ENCODE peak calls at places on chromosome 9, in five cellular contexts. One of them, this sample, is unnamed.

GRCh38 chr9:37575921-37576721 is at the start of gene FBXO10:
- DNase-seq in A172: peak; percentile 16
- DNase-seq in NCI-H1048: no peak
- DNase-seq in NCI-H2029: peak; percentile 55
- DNase-seq in amygdala: peak; percentile 65
- DNase-seq in this sample: peak; percentile 37

GRCh38 chr9:98943682-98944129 is at the start of gene COL15A1:
- DNase-seq in A172: no peak
- DNase-seq in NCI-H1048: no peak
- DNase-seq in NCI-H2029: no peak
- DNase-seq in amygdala: no peak
- DNase-seq in this sample: no peak

GRCh38 chr9:128296340-128297220 is 20.5 kb downstream of the SWI5 start:
- DNase-seq in A172: no peak
- DNase-seq in NCI-H1048: no peak
- DNase-seq in NCI-H2029: no peak
- DNase-seq in amygdala: no peak
- DNase-seq in this sample: no peak

GRCh38 chr9:34589656-34590375 is at the start of gene CNTFR:
- DNase-seq in A172: no peak
- DNase-seq in NCI-H1048: no peak
- DNase-seq in NCI-H2029: peak; percentile 42
- DNase-seq in amygdala: peak; percentile 59
- DNase-seq in this sample: peak; percentile 50

GRCh38 chr9:126316085-126316655 is 10.5 kb upstream of the MVB12B start:
- DNase-seq in A172: no peak
- DNase-seq in NCI-H1048: no peak
- DNase-seq in NCI-H2029: no peak
- DNase-seq in amygdala: no peak
- DNase-seq in this sample: no peak

GRCh38 chr9:14223081-14223480 is 90.9 kb downstream of the NFIB start:
- DNase-seq in A172: no peak
- DNase-seq in NCI-H1048: no peak
- DNase-seq in NCI-H2029: no peak
- DNase-seq in amygdala: no peak
- DNase-seq in this sample: no peak

GRCh38 chr9:71368157-71368556 is 246.7 kb upstream of the TRPM3 start:
- DNase-seq in A172: no peak
- DNase-seq in NCI-H1048: no peak
- DNase-seq in NCI-H2029: no peak
- DNase-seq in amygdala: peak; percentile 2
- DNase-seq in this sample: no peak

GRCh38 chr9:79134654-79135053 is 437.1 kb upstream of the TLE4 start:
- DNase-seq in A172: peak; percentile 72
- DNase-seq in NCI-H1048: no peak
- DNase-seq in NCI-H2029: no peak
- DNase-seq in amygdala: no peak
- DNase-seq in this sample: no peak

GRCh38 chr9:28004900-28005299 is 431.6 kb upstream of the C9orf72 start:
- DNase-seq in A172: no peak
- DNase-seq in NCI-H1048: no peak
- DNase-seq in NCI-H2029: no peak
- DNase-seq in amygdala: no peak
- DNase-seq in this sample: no peak

GRCh38 chr9:116073826-116074225 is 79.8 kb upstream of the PAPPA start:
- DNase-seq in A172: no peak
- DNase-seq in NCI-H1048: no peak
- DNase-seq in NCI-H2029: no peak
- DNase-seq in amygdala: no peak
- DNase-seq in this sample: no peak

GRCh38 chr9:72443855-72444254 is 77.6 kb upstream of the TMC1 start:
- DNase-seq in A172: peak; percentile 66
- DNase-seq in NCI-H1048: no peak
- DNase-seq in NCI-H2029: no peak
- DNase-seq in amygdala: no peak
- DNase-seq in this sample: no peak

GRCh38 chr9:134659688-134660131 is 18.1 kb downstream of the COL5A1 start:
- DNase-seq in A172: no peak
- DNase-seq in NCI-H1048: no peak
- DNase-seq in NCI-H2029: no peak
- DNase-seq in amygdala: no peak
- DNase-seq in this sample: no peak

GRCh38 chr9:124757589-124757988 is 13.5 kb downstream of the NR6A1 start:
- DNase-seq in A172: no peak
- DNase-seq in NCI-H1048: no peak
- DNase-seq in NCI-H2029: no peak
- DNase-seq in amygdala: no peak
- DNase-seq in this sample: no peak

GRCh38 chr9:88388886-88389617 is 808 bp downstream of the SPIN1 start:
- DNase-seq in A172: peak; percentile 63
- DNase-seq in NCI-H1048: no peak
- DNase-seq in NCI-H2029: peak; percentile 30
- DNase-seq in amygdala: peak; percentile 36
- DNase-seq in this sample: peak; percentile 67

GRCh38 chr9:132541966-132542830 is 40.2 kb upstream of the BARHL1 start:
- DNase-seq in A172: no peak
- DNase-seq in NCI-H1048: no peak
- DNase-seq in NCI-H2029: no peak
- DNase-seq in amygdala: no peak
- DNase-seq in this sample: no peak

This sample was measured in C1 segment of cervical spinal cord.